ENCODE peak calls at places on chromosomes 5 and 9, in nine cellular contexts. One of them, this sample, is unnamed.

GRCh38 chr5:116467444-116467843 is 107.2 kb downstream of the SEMA6A start:
- DNase-seq in stimulated activated naive B cell treated with anti-CD40 and anti-IgM and Interleukin-4, amounts not matched to agents 10 μg/mL and 1 μg/mL and 100 μg/mL, for 72 hours: no peak
- DNase-seq in AG10803: no peak
- DNase-seq in T-helper 1 cell: no peak
- DNase-seq in dorsolateral prefrontal cortex: no peak
- DNase-seq in H54: no peak
- DNase-seq in activated CD4-positive, alpha-beta T cell treated with anti-CD3 and anti-CD28 coated beads for 24 hours: no peak
- DNase-seq in retina: no peak
- DNase-seq in nucleus accumbens: no peak
- DNase-seq in this sample: no peak

GRCh38 chr5:156051972-156052371 is 275.0 kb upstream of the SGCD start:
- DNase-seq in stimulated activated naive B cell treated with anti-CD40 and anti-IgM and Interleukin-4, amounts not matched to agents 10 μg/mL and 1 μg/mL and 100 μg/mL, for 72 hours: no peak
- DNase-seq in AG10803: no peak
- DNase-seq in T-helper 1 cell: no peak
- DNase-seq in dorsolateral prefrontal cortex: no peak
- DNase-seq in H54: no peak
- DNase-seq in activated CD4-positive, alpha-beta T cell treated with anti-CD3 and anti-CD28 coated beads for 24 hours: no peak
- DNase-seq in retina: no peak
- DNase-seq in nucleus accumbens: no peak
- DNase-seq in this sample: peak; percentile 59

GRCh38 chr9:116437411-116438370 is 249.4 kb upstream of the TRIM32 start:
- DNase-seq in stimulated activated naive B cell treated with anti-CD40 and anti-IgM and Interleukin-4, amounts not matched to agents 10 μg/mL and 1 μg/mL and 100 μg/mL, for 72 hours: no peak
- DNase-seq in AG10803: no peak
- DNase-seq in T-helper 1 cell: no peak
- DNase-seq in dorsolateral prefrontal cortex: no peak
- DNase-seq in H54: no peak
- DNase-seq in activated CD4-positive, alpha-beta T cell treated with anti-CD3 and anti-CD28 coated beads for 24 hours: no peak
- DNase-seq in retina: no peak
- DNase-seq in nucleus accumbens: no peak
- DNase-seq in this sample: no peak

GRCh38 chr9:83238871-83239624 is 176.1 kb upstream of the RASEF start:
- DNase-seq in stimulated activated naive B cell treated with anti-CD40 and anti-IgM and Interleukin-4, amounts not matched to agents 10 μg/mL and 1 μg/mL and 100 μg/mL, for 72 hours: no peak
- DNase-seq in AG10803: peak; percentile 17
- DNase-seq in T-helper 1 cell: no peak
- DNase-seq in dorsolateral prefrontal cortex: no peak
- DNase-seq in H54: no peak
- DNase-seq in activated CD4-positive, alpha-beta T cell treated with anti-CD3 and anti-CD28 coated beads for 24 hours: no peak
- DNase-seq in retina: peak; percentile 22
- DNase-seq in nucleus accumbens: no peak
- DNase-seq in this sample: no peak

GRCh38 chr9:134053401-134053871 is 14.4 kb downstream of the BRD3 start:
- DNase-seq in stimulated activated naive B cell treated with anti-CD40 and anti-IgM and Interleukin-4, amounts not matched to agents 10 μg/mL and 1 μg/mL and 100 μg/mL, for 72 hours: no peak
- DNase-seq in AG10803: no peak
- DNase-seq in T-helper 1 cell: no peak
- DNase-seq in dorsolateral prefrontal cortex: peak; percentile 39
- DNase-seq in H54: no peak
- DNase-seq in activated CD4-positive, alpha-beta T cell treated with anti-CD3 and anti-CD28 coated beads for 24 hours: no peak
- DNase-seq in retina: no peak
- DNase-seq in nucleus accumbens: no peak
- DNase-seq in this sample: no peak

GRCh38 chr9:15642369-15642962 is 89.6 kb downstream of the CCDC171 start:
- DNase-seq in stimulated activated naive B cell treated with anti-CD40 and anti-IgM and Interleukin-4, amounts not matched to agents 10 μg/mL and 1 μg/mL and 100 μg/mL, for 72 hours: no peak
- DNase-seq in AG10803: peak; percentile 53
- DNase-seq in T-helper 1 cell: no peak
- DNase-seq in dorsolateral prefrontal cortex: no peak
- DNase-seq in H54: peak; percentile 9
- DNase-seq in activated CD4-positive, alpha-beta T cell treated with anti-CD3 and anti-CD28 coated beads for 24 hours: no peak
- DNase-seq in retina: peak; percentile 14
- DNase-seq in nucleus accumbens: no peak
- DNase-seq in this sample: no peak

GRCh38 chr5:175576591-175576990 is 81.3 kb upstream of the HRH2 start:
- DNase-seq in stimulated activated naive B cell treated with anti-CD40 and anti-IgM and Interleukin-4, amounts not matched to agents 10 μg/mL and 1 μg/mL and 100 μg/mL, for 72 hours: no peak
- DNase-seq in AG10803: no peak
- DNase-seq in T-helper 1 cell: no peak
- DNase-seq in dorsolateral prefrontal cortex: no peak
- DNase-seq in H54: no peak
- DNase-seq in activated CD4-positive, alpha-beta T cell treated with anti-CD3 and anti-CD28 coated beads for 24 hours: no peak
- DNase-seq in retina: no peak
- DNase-seq in nucleus accumbens: no peak
- DNase-seq in this sample: no peak

GRCh38 chr9:126842977-126843799 is 17.3 kb upstream of the ZBTB34 start:
- DNase-seq in stimulated activated naive B cell treated with anti-CD40 and anti-IgM and Interleukin-4, amounts not matched to agents 10 μg/mL and 1 μg/mL and 100 μg/mL, for 72 hours: no peak
- DNase-seq in AG10803: no peak
- DNase-seq in T-helper 1 cell: no peak
- DNase-seq in dorsolateral prefrontal cortex: peak; percentile 79
- DNase-seq in H54: no peak
- DNase-seq in activated CD4-positive, alpha-beta T cell treated with anti-CD3 and anti-CD28 coated beads for 24 hours: no peak
- DNase-seq in retina: no peak
- DNase-seq in nucleus accumbens: no peak
- DNase-seq in this sample: no peak

GRCh38 chr9:136075134-136075841 is 19.8 kb downstream of the NACC2 start:
- DNase-seq in stimulated activated naive B cell treated with anti-CD40 and anti-IgM and Interleukin-4, amounts not matched to agents 10 μg/mL and 1 μg/mL and 100 μg/mL, for 72 hours: no peak
- DNase-seq in AG10803: no peak
- DNase-seq in T-helper 1 cell: no peak
- DNase-seq in dorsolateral prefrontal cortex: peak; percentile 41
- DNase-seq in H54: no peak
- DNase-seq in activated CD4-positive, alpha-beta T cell treated with anti-CD3 and anti-CD28 coated beads for 24 hours: no peak
- DNase-seq in retina: no peak
- DNase-seq in nucleus accumbens: no peak
- DNase-seq in this sample: peak; percentile 28

GRCh38 chr9:134055981-134056461 is 11.8 kb downstream of the BRD3 start:
- DNase-seq in stimulated activated naive B cell treated with anti-CD40 and anti-IgM and Interleukin-4, amounts not matched to agents 10 μg/mL and 1 μg/mL and 100 μg/mL, for 72 hours: no peak
- DNase-seq in AG10803: peak; percentile 94
- DNase-seq in T-helper 1 cell: no peak
- DNase-seq in dorsolateral prefrontal cortex: peak; percentile 69
- DNase-seq in H54: peak; percentile 98
- DNase-seq in activated CD4-positive, alpha-beta T cell treated with anti-CD3 and anti-CD28 coated beads for 24 hours: no peak
- DNase-seq in retina: no peak
- DNase-seq in nucleus accumbens: peak; percentile 18
- DNase-seq in this sample: no peak

GRCh38 chr5:154753792-154754191 is 1.4 kb upstream of the LARP1 start:
- DNase-seq in stimulated activated naive B cell treated with anti-CD40 and anti-IgM and Interleukin-4, amounts not matched to agents 10 μg/mL and 1 μg/mL and 100 μg/mL, for 72 hours: no peak
- DNase-seq in AG10803: peak; percentile 98
- DNase-seq in T-helper 1 cell: no peak
- DNase-seq in dorsolateral prefrontal cortex: peak; percentile 48
- DNase-seq in H54: no peak
- DNase-seq in activated CD4-positive, alpha-beta T cell treated with anti-CD3 and anti-CD28 coated beads for 24 hours: no peak
- DNase-seq in retina: no peak
- DNase-seq in nucleus accumbens: no peak
- DNase-seq in this sample: no peak

This sample was measured in H9.